ENCODE peak calls at places on chromosomes 5 and 9, in five cellular contexts. O, R, J, S and A are unnamed samples.

GRCh38 chr9:88773627-88774244 is 217.5 kb upstream of the S1PR3 start:
- DNase-seq in O (no peak), R (no peak), J (no peak), S (no peak), A (no peak)

GRCh38 chr5:170681013-170681433 is 102.5 kb upstream of the GABRP start:
- DNase-seq in O (no peak), R (no peak), J (no peak), S (no peak), A (peak)

GRCh38 chr5:39622281-39622680 is 197.5 kb upstream of the DAB2 start:
- DNase-seq in O (no peak), R (no peak), J (no peak), S (peak), A (no peak)

GRCh38 chr5:134506054-134507039 is 19.1 kb upstream of the JADE2 start:
- DNase-seq in O (peak), R (no peak), J (peak), S (peak), A (peak)

GRCh38 chr9:124975131-124975530 is 34.2 kb upstream of the GOLGA1 start:
- DNase-seq in O (no peak), R (no peak), J (no peak), S (no peak), A (no peak)

GRCh38 chr5:38707352-38708324 is 138.2 kb upstream of the OSMR start:
- DNase-seq in O (no peak), R (no peak), J (no peak), S (no peak), A (no peak)

GRCh38 chr5:68088302-68088701 is 127.3 kb upstream of the PIK3R1 start:
- DNase-seq in O (no peak), R (no peak), J (no peak), S (no peak), A (no peak)

GRCh38 chr5:137619191-137619870 is 116.6 kb downstream of the KLHL3 start:
- DNase-seq in O (peak), R (peak), J (peak), S (no peak), A (peak)

GRCh38 chr5:9536717-9537116 is 9.2 kb downstream of the SEMA5A start:
- DNase-seq in O (no peak), R (no peak), J (no peak), S (no peak), A (peak)

GRCh38 chr5:139985733-139986132 is 57.4 kb downstream of the NRG2 start:
- DNase-seq in O (no peak), R (no peak), J (peak), S (no peak), A (peak)

GRCh38 chr5:37055383-37055990 is 178.9 kb downstream of the NIPBL start:
- DNase-seq in O (no peak), R (no peak), J (no peak), S (no peak), A (no peak)

GRCh38 chr5:10555134-10555733 is 8.6 kb upstream of the ANKRD33B start:
- DNase-seq in O (no peak), R (no peak), J (peak), S (no peak), A (no peak)

GRCh38 chr9:107176701-107177100 is 106.4 kb upstream of the RAD23B start:
- DNase-seq in O (no peak), R (no peak), J (no peak), S (no peak), A (no peak)

GRCh38 chr9:91391426-91392217 is 29.9 kb upstream of the AUH start:
- DNase-seq in O (no peak), R (no peak), J (no peak), S (no peak), A (no peak)

GRCh38 chr5:164341056-164341619 is 835.7 kb downstream of the MAT2B start:
- DNase-seq in O (no peak), R (no peak), J (no peak), S (no peak), A (no peak)
- TF ChIP-seq CTCF in O (no peak), R (no peak), J (no peak), S (no peak), A (no peak)

GRCh38 chr9:109014267-109015025 is 1.1 kb upstream of the CTNNAL1 start:
- DNase-seq in O (no peak), R (no peak), J (peak), S (no peak), A (no peak)
- H3K4me3 ChIP-seq in O (no peak), R (peak), J (no peak), S (peak), A (peak)

GRCh38 chr5:135869935-135870334 is 25.7 kb downstream of the IL9 start:
- DNase-seq in O (no peak), R (no peak), J (no peak), S (no peak), A (no peak)
- H3K27ac ChIP-seq in O (no peak), R (peak), J (no peak), S (no peak), A (no peak)

DNA sequence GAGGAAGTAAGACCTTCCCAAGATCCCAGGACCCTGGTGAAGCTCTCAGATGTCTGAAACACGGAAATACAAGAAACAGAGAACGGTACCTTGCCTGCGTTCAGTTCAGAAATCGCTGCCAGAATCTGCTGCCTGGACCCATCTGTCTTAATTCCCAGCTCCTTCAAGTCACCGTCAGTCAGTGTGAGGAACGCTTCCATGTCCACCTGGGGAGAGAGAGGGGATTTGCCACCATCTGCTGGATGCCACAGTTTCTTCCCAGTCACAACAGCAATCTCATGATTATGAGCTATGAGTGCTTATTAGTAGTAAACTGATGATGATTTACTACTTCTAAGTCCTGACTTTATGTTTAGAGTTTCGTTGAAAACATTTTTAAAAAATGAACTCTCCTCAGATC is 36.7 kb upstream of the GABBR2 start:
- DNase-seq in O (no peak), R (no peak), J (no peak), S (no peak), A (no peak)
- TF ChIP-seq CTCF in O (no peak), R (no peak), J (no peak), S (no peak), A (no peak)

DNA sequence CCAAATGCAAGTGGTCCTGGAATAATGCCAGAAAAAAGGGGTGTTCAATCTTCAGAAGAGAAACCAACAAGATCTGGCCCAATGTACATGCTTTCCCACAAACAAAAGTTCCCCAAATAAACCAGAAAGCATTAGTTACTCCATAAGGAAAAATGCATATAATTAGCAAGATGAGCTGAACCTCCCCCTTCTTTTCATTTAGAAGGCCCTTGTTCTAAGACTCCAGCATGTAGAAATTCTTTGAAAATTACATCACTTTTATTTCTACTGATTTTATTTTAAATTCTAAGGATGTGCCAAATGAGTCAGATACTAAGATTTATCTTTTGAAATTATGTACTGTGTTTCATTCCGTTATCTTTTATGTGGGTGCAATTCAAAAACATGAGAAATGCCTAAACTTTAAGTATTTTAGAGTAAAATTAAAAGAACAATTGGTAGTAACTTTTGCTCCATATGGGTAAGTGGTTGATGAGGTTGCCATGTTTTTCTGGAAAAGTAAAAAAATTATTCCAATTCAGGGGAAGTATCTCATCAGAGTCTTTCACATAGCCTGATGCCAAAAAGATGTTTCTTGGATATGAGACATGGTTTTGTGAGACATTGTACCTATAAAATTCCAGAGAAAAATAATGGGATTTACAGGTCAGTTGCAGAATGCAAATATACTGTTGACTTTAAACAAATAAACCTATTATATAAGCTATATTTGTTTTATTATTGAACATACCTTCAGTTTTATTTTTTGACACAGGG is 106.5 kb upstream of the CCDC112 start:
- DNase-seq in O (no peak), R (no peak), J (no peak), S (no peak), A (no peak)
- H3K4me3 ChIP-seq in O (no peak), R (no peak), J (no peak), S (no peak), A (no peak)

GRCh38 chr5:180801596-180802324 is 846 bp downstream of the MGAT1 start:
- DNase-seq in O (no peak), R (no peak), J (no peak), S (no peak), A (no peak)
- H3K27ac ChIP-seq in O (peak), R (peak), J (no peak), S (peak), A (peak)

GRCh38 chr5:168086104-168086610 is 205.3 kb upstream of the WWC1 start:
- DNase-seq in O (no peak), R (no peak), J (peak), S (no peak), A (no peak)
- TF ChIP-seq CTCF in O (no peak), R (no peak), J (no peak), S (no peak), A (no peak)